ENCODE peak calls at places on chromosomes 4 and X, in nine cellular contexts. One of them, this sample, is unnamed.

GRCh38 chrX:10011991-10012390 is 44.8 kb downstream of the CLDN34 start:
- DNase-seq in K562: no peak
- DNase-seq in suprapubic skin: no peak
- DNase-seq in stomach: no peak
- DNase-seq in GM12891: no peak
- DNase-seq in SK-N-SH: no peak
- DNase-seq in GM23338: peak
- DNase-seq in H1: no peak
- DNase-seq in prostate gland: no peak
- DNase-seq in this sample: no peak

GRCh38 chr4:119585771-119586170 is 42.8 kb downstream of the PDE5A start:
- DNase-seq in K562: no peak
- DNase-seq in suprapubic skin: no peak
- DNase-seq in stomach: no peak
- DNase-seq in GM12891: no peak
- DNase-seq in SK-N-SH: no peak
- DNase-seq in GM23338: no peak
- DNase-seq in H1: no peak
- DNase-seq in prostate gland: no peak
- DNase-seq in this sample: no peak

GRCh38 chr4:87849612-87850011 is 16.8 kb downstream of the MEPE start:
- DNase-seq in K562: no peak
- DNase-seq in suprapubic skin: no peak
- DNase-seq in stomach: no peak
- DNase-seq in GM12891: no peak
- DNase-seq in SK-N-SH: no peak
- DNase-seq in GM23338: no peak
- DNase-seq in H1: no peak
- DNase-seq in prostate gland: no peak
- DNase-seq in this sample: no peak

GRCh38 chr4:16067515-16067914 is 16.3 kb downstream of the PROM1 start:
- DNase-seq in K562: no peak
- DNase-seq in suprapubic skin: no peak
- DNase-seq in stomach: peak
- DNase-seq in GM12891: no peak
- DNase-seq in SK-N-SH: no peak
- DNase-seq in GM23338: no peak
- DNase-seq in H1: no peak
- DNase-seq in prostate gland: no peak
- DNase-seq in this sample: no peak

GRCh38 chr4:7134737-7135388 is 57.5 kb upstream of the SORCS2 start:
- DNase-seq in K562: no peak
- DNase-seq in suprapubic skin: no peak
- DNase-seq in stomach: peak
- DNase-seq in GM12891: no peak
- DNase-seq in SK-N-SH: no peak
- DNase-seq in GM23338: no peak
- DNase-seq in H1: no peak
- DNase-seq in prostate gland: no peak
- DNase-seq in this sample: no peak

GRCh38 chrX:38358274-38358673 is 5.9 kb downstream of the OTC start:
- DNase-seq in K562: no peak
- DNase-seq in suprapubic skin: no peak
- DNase-seq in stomach: no peak
- DNase-seq in GM12891: no peak
- DNase-seq in SK-N-SH: no peak
- DNase-seq in GM23338: no peak
- DNase-seq in H1: no peak
- DNase-seq in prostate gland: no peak
- DNase-seq in this sample: no peak

GRCh38 chr4:1775731-1776500 is 17.2 kb upstream of the FGFR3 start:
- DNase-seq in K562: no peak
- DNase-seq in suprapubic skin: no peak
- DNase-seq in stomach: no peak
- DNase-seq in GM12891: no peak
- DNase-seq in SK-N-SH: peak
- DNase-seq in GM23338: no peak
- DNase-seq in H1: no peak
- DNase-seq in prostate gland: no peak
- DNase-seq in this sample: no peak

GRCh38 chr4:169955521-169955920 is 70.7 kb downstream of the MFAP3L start:
- DNase-seq in K562: no peak
- DNase-seq in suprapubic skin: no peak
- DNase-seq in stomach: no peak
- DNase-seq in GM12891: no peak
- DNase-seq in SK-N-SH: no peak
- DNase-seq in GM23338: no peak
- DNase-seq in H1: no peak
- DNase-seq in prostate gland: no peak
- DNase-seq in this sample: no peak

GRCh38 chr4:142416711-142417275 is 429.3 kb downstream of the INPP4B start:
- DNase-seq in K562: no peak
- DNase-seq in suprapubic skin: no peak
- DNase-seq in stomach: no peak
- DNase-seq in GM12891: no peak
- DNase-seq in SK-N-SH: no peak
- DNase-seq in GM23338: no peak
- DNase-seq in H1: no peak
- DNase-seq in prostate gland: no peak
- DNase-seq in this sample: no peak

GRCh38 chr4:14607578-14607977 is 394.7 kb upstream of the CPEB2 start:
- DNase-seq in K562: no peak
- DNase-seq in suprapubic skin: no peak
- DNase-seq in stomach: no peak
- DNase-seq in GM12891: no peak
- DNase-seq in SK-N-SH: no peak
- DNase-seq in GM23338: no peak
- DNase-seq in H1: no peak
- DNase-seq in prostate gland: no peak
- DNase-seq in this sample: no peak

GRCh38 chr4:18535948-18536347 is 514.4 kb upstream of the LCORL start:
- DNase-seq in K562: no peak
- DNase-seq in suprapubic skin: no peak
- DNase-seq in stomach: no peak
- DNase-seq in GM12891: no peak
- DNase-seq in SK-N-SH: no peak
- DNase-seq in GM23338: no peak
- DNase-seq in H1: no peak
- DNase-seq in prostate gland: no peak
- DNase-seq in this sample: no peak

GRCh38 chr4:4867745-4868505 is 8.5 kb downstream of the MSX1 start:
- DNase-seq in K562: no peak
- DNase-seq in suprapubic skin: no peak
- DNase-seq in stomach: no peak
- DNase-seq in GM12891: no peak
- DNase-seq in SK-N-SH: no peak
- DNase-seq in GM23338: no peak
- DNase-seq in H1: no peak
- DNase-seq in prostate gland: no peak
- DNase-seq in this sample: no peak

GRCh38 chr4:119035941-119036737 is 99.5 kb upstream of the MYOZ2 start:
- DNase-seq in K562: no peak
- DNase-seq in suprapubic skin: no peak
- DNase-seq in stomach: no peak
- DNase-seq in GM12891: no peak
- DNase-seq in SK-N-SH: no peak
- DNase-seq in GM23338: no peak
- DNase-seq in H1: no peak
- DNase-seq in prostate gland: no peak
- DNase-seq in this sample: no peak

GRCh38 chr4:155442267-155443105 is 65.7 kb upstream of the MAP9 start:
- DNase-seq in K562: peak
- DNase-seq in suprapubic skin: peak
- DNase-seq in stomach: peak
- DNase-seq in GM12891: no peak
- DNase-seq in SK-N-SH: peak
- DNase-seq in GM23338: peak
- DNase-seq in H1: peak
- DNase-seq in prostate gland: peak
- DNase-seq in this sample: peak

GRCh38 chr4:182354867-182355266 is 111.7 kb downstream of the TENM3 start:
- DNase-seq in K562: no peak
- DNase-seq in suprapubic skin: no peak
- DNase-seq in stomach: no peak
- DNase-seq in GM12891: no peak
- DNase-seq in SK-N-SH: no peak
- DNase-seq in GM23338: no peak
- DNase-seq in H1: no peak
- DNase-seq in prostate gland: no peak
- DNase-seq in this sample: no peak

GRCh38 chrX:138856881-138857280 is 145.4 kb upstream of the FGF13 start:
- DNase-seq in K562: no peak
- DNase-seq in suprapubic skin: no peak
- DNase-seq in stomach: no peak
- DNase-seq in GM12891: no peak
- DNase-seq in SK-N-SH: no peak
- DNase-seq in GM23338: no peak
- DNase-seq in H1: no peak
- DNase-seq in prostate gland: no peak
- DNase-seq in this sample: no peak

GRCh38 chrX:102712216-102712966 is at the start of gene GPRASP2:
- DNase-seq in K562: peak
- DNase-seq in suprapubic skin: no peak
- DNase-seq in stomach: peak
- DNase-seq in GM12891: peak
- DNase-seq in SK-N-SH: peak
- DNase-seq in GM23338: peak
- DNase-seq in H1: peak
- DNase-seq in prostate gland: peak
- DNase-seq in this sample: no peak

GRCh38 chrX:102714994-102715393 is 2.7 kb downstream of the GPRASP2 start:
- DNase-seq in K562: no peak
- DNase-seq in suprapubic skin: no peak
- DNase-seq in stomach: no peak
- DNase-seq in GM12891: no peak
- DNase-seq in SK-N-SH: peak
- DNase-seq in GM23338: peak
- DNase-seq in H1: peak
- DNase-seq in prostate gland: no peak
- DNase-seq in this sample: no peak

GRCh38 chrX:102711872-102712215 is 404 bp upstream of the GPRASP2 start:
- DNase-seq in K562: no peak
- DNase-seq in suprapubic skin: no peak
- DNase-seq in stomach: no peak
- DNase-seq in GM12891: no peak
- DNase-seq in SK-N-SH: no peak
- DNase-seq in GM23338: peak
- DNase-seq in H1: no peak
- DNase-seq in prostate gland: no peak
- DNase-seq in this sample: no peak

GRCh38 chrX:102715967-102716366 is 3.7 kb downstream of the GPRASP2 start:
- DNase-seq in K562: no peak
- DNase-seq in suprapubic skin: no peak
- DNase-seq in stomach: no peak
- DNase-seq in GM12891: no peak
- DNase-seq in SK-N-SH: no peak
- DNase-seq in GM23338: no peak
- DNase-seq in H1: no peak
- DNase-seq in prostate gland: no peak
- DNase-seq in this sample: no peak

GRCh38 chrX:102712967-102713677 is 874 bp downstream of the GPRASP2 start:
- DNase-seq in K562: peak
- DNase-seq in suprapubic skin: no peak
- DNase-seq in stomach: peak
- DNase-seq in GM12891: no peak
- DNase-seq in SK-N-SH: peak
- DNase-seq in GM23338: peak
- DNase-seq in H1: peak
- DNase-seq in prostate gland: peak
- DNase-seq in this sample: no peak
- TF ChIP-seq POLR2AphosphoS5 in K562: no peak
- TF ChIP-seq POLR2AphosphoS5 in suprapubic skin: no peak
- TF ChIP-seq POLR2AphosphoS5 in stomach: no peak
- TF ChIP-seq POLR2AphosphoS5 in GM12891: no peak
- TF ChIP-seq POLR2AphosphoS5 in SK-N-SH: no peak
- TF ChIP-seq POLR2AphosphoS5 in GM23338: no peak
- TF ChIP-seq POLR2AphosphoS5 in H1: no peak
- TF ChIP-seq POLR2AphosphoS5 in prostate gland: peak
- TF ChIP-seq POLR2AphosphoS5 in this sample: peak

DNA sequence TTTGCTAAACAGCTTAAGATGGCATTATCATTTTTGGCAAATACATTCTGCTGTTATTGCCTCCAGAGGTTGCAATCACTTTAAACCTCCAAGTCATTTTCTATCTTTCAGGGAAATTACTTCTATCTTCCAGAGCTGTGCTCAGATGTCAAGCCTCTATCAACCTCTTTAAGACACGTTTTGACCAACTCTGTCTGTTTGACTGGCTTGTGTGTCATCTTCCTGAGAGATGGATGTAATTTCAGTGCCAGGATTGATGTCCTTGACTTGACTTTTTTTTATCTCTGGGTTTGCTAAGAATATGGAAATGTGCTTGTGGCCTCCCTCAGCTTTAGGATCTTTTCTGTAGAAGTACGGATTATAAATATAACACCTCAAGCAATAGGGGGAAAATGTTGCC is 263.4 kb downstream of the GLUD2 start:
- DNase-seq in K562: no peak
- DNase-seq in suprapubic skin: no peak
- DNase-seq in stomach: no peak
- DNase-seq in GM12891: no peak
- DNase-seq in SK-N-SH: no peak
- DNase-seq in GM23338: no peak
- DNase-seq in H1: no peak
- DNase-seq in prostate gland: no peak
- DNase-seq in this sample: no peak
- TF ChIP-seq POLR2AphosphoS5 in K562: no peak
- TF ChIP-seq POLR2AphosphoS5 in suprapubic skin: no peak
- TF ChIP-seq POLR2AphosphoS5 in stomach: no peak
- TF ChIP-seq POLR2AphosphoS5 in GM12891: no peak
- TF ChIP-seq POLR2AphosphoS5 in SK-N-SH: no peak
- TF ChIP-seq POLR2AphosphoS5 in GM23338: no peak
- TF ChIP-seq POLR2AphosphoS5 in H1: no peak
- TF ChIP-seq POLR2AphosphoS5 in prostate gland: no peak
- TF ChIP-seq POLR2AphosphoS5 in this sample: no peak

GRCh38 chr4:153140294-153140693 is 63.9 kb upstream of the TRIM2 start:
- DNase-seq in K562: no peak
- DNase-seq in suprapubic skin: no peak
- DNase-seq in stomach: no peak
- DNase-seq in GM12891: no peak
- DNase-seq in SK-N-SH: no peak
- DNase-seq in GM23338: no peak
- DNase-seq in H1: no peak
- DNase-seq in prostate gland: no peak
- DNase-seq in this sample: no peak
- TF ChIP-seq POLR2AphosphoS5 in K562: no peak
- TF ChIP-seq POLR2AphosphoS5 in suprapubic skin: no peak
- TF ChIP-seq POLR2AphosphoS5 in stomach: no peak
- TF ChIP-seq POLR2AphosphoS5 in GM12891: no peak
- TF ChIP-seq POLR2AphosphoS5 in SK-N-SH: no peak
- TF ChIP-seq POLR2AphosphoS5 in GM23338: no peak
- TF ChIP-seq POLR2AphosphoS5 in H1: no peak
- TF ChIP-seq POLR2AphosphoS5 in prostate gland: no peak
- TF ChIP-seq POLR2AphosphoS5 in this sample: no peak

DNA sequence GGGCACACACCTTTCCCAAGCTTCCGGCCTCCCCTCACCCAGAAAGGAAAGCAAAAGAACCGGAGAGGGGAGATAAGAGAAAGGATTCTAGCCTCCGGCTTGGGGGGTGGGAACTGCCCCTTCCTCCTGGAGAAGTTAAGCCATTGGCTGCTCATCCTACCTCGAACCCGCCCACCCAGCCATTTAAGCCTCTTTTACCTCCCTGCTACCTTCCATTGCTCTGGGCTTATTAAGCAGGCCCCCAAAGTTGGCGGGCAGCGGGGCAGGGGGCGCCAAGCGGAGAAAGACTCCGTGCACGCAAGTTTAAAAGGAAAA is 2.3 kb downstream of the MAML3 start:
- DNase-seq in K562: peak
- DNase-seq in suprapubic skin: peak
- DNase-seq in stomach: peak
- DNase-seq in GM12891: peak
- DNase-seq in SK-N-SH: peak
- DNase-seq in GM23338: peak
- DNase-seq in H1: no peak
- DNase-seq in prostate gland: peak
- DNase-seq in this sample: peak
- TF ChIP-seq POLR2AphosphoS5 in K562: no peak
- TF ChIP-seq POLR2AphosphoS5 in suprapubic skin: no peak
- TF ChIP-seq POLR2AphosphoS5 in stomach: peak
- TF ChIP-seq POLR2AphosphoS5 in GM12891: no peak
- TF ChIP-seq POLR2AphosphoS5 in SK-N-SH: peak
- TF ChIP-seq POLR2AphosphoS5 in GM23338: peak
- TF ChIP-seq POLR2AphosphoS5 in H1: no peak
- TF ChIP-seq POLR2AphosphoS5 in prostate gland: peak
- TF ChIP-seq POLR2AphosphoS5 in this sample: peak